ENCODE peak calls at places on chromosomes 2 and 18, in six cellular contexts. Q is adipocyte; M is KG1; A is HuH-7.5; H is sigmoid colon; W is activated CD8-positive, alpha-beta memory T cell treated with anti-CD3 and anti-CD28 coated beads for 48 hours. R is an unnamed sample.

GRCh38 chr18:13242797-13243196 is 24.2 kb downstream of the LDLRAD4 start:
- DNase-seq in Q (no peak), M (no peak), A (no peak), H (peak; percentile 34), W (no peak), R (no peak)

GRCh38 chr2:167550448-167550847 is 662.2 kb downstream of the XIRP2 start:
- DNase-seq in Q (peak; percentile 25), M (no peak), A (peak; percentile 33), H (no peak), W (no peak), R (peak; percentile 2)

GRCh38 chr2:162245051-162245450 is 1.8 kb upstream of the FAP start:
- DNase-seq in Q (peak; percentile 34), M (no peak), A (no peak), H (no peak), W (no peak), R (no peak)

GRCh38 chr2:149143734-149144133 is 105.2 kb downstream of the LYPD6B start:
- DNase-seq in Q (no peak), M (no peak), A (no peak), H (no peak), W (no peak), R (no peak)

GRCh38 chr2:101116348-101116747 is 34.8 kb downstream of the TBC1D8 start:
- DNase-seq in Q (no peak), M (no peak), A (no peak), H (no peak), W (no peak), R (no peak)

GRCh38 chr2:197211881-197212342 is 98.7 kb downstream of the ANKRD44 start:
- DNase-seq in Q (no peak), M (no peak), A (no peak), H (no peak), W (no peak), R (no peak)

GRCh38 chr2:191910518-191910917 is 63.6 kb upstream of the CAVIN2 start:
- DNase-seq in Q (peak; percentile 38), M (no peak), A (no peak), H (no peak), W (no peak), R (peak; percentile 83)

GRCh38 chr18:12021077-12021476 is 39.8 kb downstream of the IMPA2 start:
- DNase-seq in Q (no peak), M (no peak), A (no peak), H (no peak), W (no peak), R (no peak)

GRCh38 chr2:157825885-157826284 is 50.2 kb downstream of the ACVR1 start:
- DNase-seq in Q (peak; percentile 29), M (no peak), A (no peak), H (no peak), W (no peak), R (no peak)

GRCh38 chr18:49745051-49746014 is 68.0 kb downstream of the ACAA2 start:
- DNase-seq in Q (no peak), M (no peak), A (no peak), H (no peak), W (no peak), R (no peak)

GRCh38 chr18:63202814-63203213 is 116.8 kb downstream of the BCL2 start:
- DNase-seq in Q (no peak), M (no peak), A (no peak), H (no peak), W (no peak), R (no peak)

GRCh38 chr2:158953926-158954763 is 14.3 kb upstream of the TANC1 start:
- DNase-seq in Q (peak; percentile 86), M (peak; percentile 17), A (no peak), H (peak; percentile 95), W (no peak), R (peak; percentile 93)

GRCh38 chr2:21981127-21981526 is 857.4 kb downstream of the TDRD15 start:
- DNase-seq in Q (no peak), M (no peak), A (no peak), H (no peak), W (no peak), R (no peak)

GRCh38 chr2:238106339-238106697 is 6.2 kb downstream of the ESPNL start:
- DNase-seq in Q (no peak), M (no peak), A (no peak), H (peak; percentile 57), W (no peak), R (no peak)

GRCh38 chr2:178484245-178485041 is 4.2 kb downstream of the PLEKHA3 start:
- DNase-seq in Q (peak; percentile 48), M (no peak), A (no peak), H (peak; percentile 61), W (no peak), R (peak; percentile 60)

GRCh38 chr2:150567771-150568278 is 80.4 kb upstream of the RND3 start:
- DNase-seq in Q (peak; percentile 88), M (no peak), A (no peak), H (no peak), W (no peak), R (no peak)

GRCh38 chr18:78939105-78939504 is 40.5 kb upstream of the SALL3 start:
- DNase-seq in Q (no peak), M (no peak), A (no peak), H (no peak), W (peak; percentile 6), R (no peak)

GRCh38 chr18:13394794-13395193 is 176.2 kb downstream of the LDLRAD4 start:
- DNase-seq in Q (no peak), M (no peak), A (no peak), H (no peak), W (no peak), R (no peak)

GRCh38 chr2:233352141-233352842 is 2.0 kb upstream of the DGKD start:
- DNase-seq in Q (no peak), M (no peak), A (no peak), H (no peak), W (no peak), R (no peak)

GRCh38 chr2:128594953-128595677 is 276.4 kb upstream of the HS6ST1 start:
- DNase-seq in Q (no peak), M (no peak), A (peak; percentile 23), H (peak; percentile 45), W (no peak), R (no peak)

GRCh38 chr2:130936451-130936850 is 99.7 kb downstream of the ARHGEF4 start:
- DNase-seq in Q (no peak), M (no peak), A (no peak), H (no peak), W (no peak), R (no peak)

GRCh38 chr2:134224005-134224404 is 29.9 kb upstream of the MGAT5 start:
- DNase-seq in Q (peak; percentile 54), M (no peak), A (no peak), H (no peak), W (no peak), R (no peak)

GRCh38 chr18:45734505-45734904 is 10.5 kb downstream of the SLC14A1 start:
- DNase-seq in Q (no peak), M (no peak), A (no peak), H (no peak), W (no peak), R (no peak)

GRCh38 chr2:164984428-164984827 is 29.1 kb upstream of the SLC38A11 start:
- DNase-seq in Q (no peak), M (no peak), A (no peak), H (no peak), W (no peak), R (no peak)

GRCh38 chr2:200591308-200591707 is 5.5 kb downstream of the AOX1 start:
- DNase-seq in Q (no peak), M (no peak), A (no peak), H (no peak), W (no peak), R (no peak)

GRCh38 chr2:240529344-240529999 is 28.3 kb downstream of the ANKMY1 start:
- DNase-seq in Q (no peak), M (no peak), A (no peak), H (no peak), W (no peak), R (no peak)

GRCh38 chr18:63084220-63084619 is 235.3 kb downstream of the BCL2 start:
- DNase-seq in Q (no peak), M (no peak), A (no peak), H (no peak), W (no peak), R (no peak)

GRCh38 chr2:203533696-203534471 is 1.2 kb downstream of the RAPH1 start:
- DNase-seq in Q (peak; percentile 76), M (no peak), A (no peak), H (no peak), W (no peak), R (peak; percentile 27)

GRCh38 chr18:32717151-32717550 is 55.7 kb downstream of the KLHL14 start:
- DNase-seq in Q (no peak), M (no peak), A (no peak), H (no peak), W (no peak), R (no peak)

GRCh38 chr2:108575132-108575966 is 41.1 kb downstream of the LIMS1 start:
- DNase-seq in Q (peak; percentile 84), M (no peak), A (no peak), H (no peak), W (no peak), R (peak; percentile 69)

GRCh38 chr2:59756145-59756544 is 797.3 kb downstream of the BCL11A start:
- DNase-seq in Q (no peak), M (no peak), A (no peak), H (no peak), W (no peak), R (no peak)

GRCh38 chr2:28338754-28339325 is 53.8 kb upstream of the FOSL2 start:
- DNase-seq in Q (peak; percentile 44), M (no peak), A (no peak), H (peak; percentile 54), W (no peak), R (no peak)

GRCh38 chr18:9653390-9653789 is 39.0 kb upstream of the PPP4R1 start:
- DNase-seq in Q (peak; percentile 41), M (no peak), A (no peak), H (peak; percentile 73), W (no peak), R (peak; percentile 15)

GRCh38 chr2:158034198-158034831 is 67.4 kb upstream of the UPP2 start:
- DNase-seq in Q (peak; percentile 80), M (no peak), A (peak; percentile 47), H (no peak), W (no peak), R (peak; percentile 73)

GRCh38 chr2:233440314-233440713 is 86.0 kb downstream of the DGKD start:
- DNase-seq in Q (no peak), M (no peak), A (no peak), H (peak; percentile 58), W (no peak), R (no peak)

GRCh38 chr2:238797537-238797936 is 50.3 kb upstream of the TWIST2 start:
- DNase-seq in Q (no peak), M (no peak), A (no peak), H (no peak), W (no peak), R (no peak)